ENCODE peak calls at places on chromosomes 5 and 9, in eight cellular contexts. D is fibroblast of lung, V is gastrocnemius medialis, S is vagina, A is heart right ventricle, W is foreskin keratinocyte, H is Peyer's patch, U is heart left ventricle. I is an unnamed sample.
A peak's percentile ranks its signal among the peaks of the same experiment; 100 is the strongest.

GRCh38 chr9:89482056-89482784 is 15.7 kb downstream of the SEMA4D start:
- DNase-seq in V (no peak), D (no peak), H (peak; percentile 13), W (no peak), U (no peak), A (no peak), S (no peak), I (no peak)

GRCh38 chr5:174535691-174536090 is 188.7 kb upstream of the MSX2 start:
- DNase-seq in W (peak; percentile 92), S (no peak), D (peak; percentile 88), A (no peak), H (no peak), U (no peak), V (no peak), I (peak; percentile 86)

GRCh38 chr5:155530046-155530445 is 516.5 kb downstream of the KIF4B start:
- DNase-seq in S (no peak), W (peak; percentile 72), A (no peak), H (no peak), U (no peak), D (peak; percentile 25), V (no peak), I (peak; percentile 65)

GRCh38 chr5:82894754-82895153 is 182.4 kb downstream of the TMEM167A start:
- DNase-seq in W (no peak), A (no peak), V (no peak), U (no peak), H (no peak), D (peak; percentile 21), S (no peak), I (no peak)

GRCh38 chr5:11143456-11144267 is 382.6 kb upstream of the DAP start:
- DNase-seq in D (peak; percentile 72), S (no peak), U (no peak), W (no peak), H (no peak), A (no peak), V (no peak), I (no peak)

GRCh38 chr9:134469041-134469875 is 143.0 kb downstream of the RXRA start:
- DNase-seq in S (no peak), U (peak; percentile 61), H (no peak), W (no peak), A (peak; percentile 70), V (no peak), D (peak; percentile 44), I (no peak)

GRCh38 chr5:37631939-37632338 is 207.9 kb downstream of the GDNF start:
- DNase-seq in V (no peak), S (no peak), H (no peak), W (no peak), U (no peak), A (no peak), D (no peak), I (no peak)

GRCh38 chr5:16935271-16936149 is 578 bp downstream of the MYO10 start:
- DNase-seq in S (no peak), V (no peak), A (peak; percentile 44), D (peak; percentile 47), H (no peak), W (peak; percentile 62), U (peak; percentile 49), I (peak; percentile 89)

GRCh38 chr5:8895599-8895998 is 650.3 kb downstream of the SEMA5A start:
- DNase-seq in A (no peak), V (no peak), U (no peak), S (no peak), W (no peak), D (no peak), H (no peak), I (no peak)

GRCh38 chr9:118940477-118940876 is 428.8 kb downstream of the BRINP1 start:
- DNase-seq in V (no peak), D (no peak), S (no peak), U (no peak), W (no peak), H (no peak), A (no peak), I (no peak)

GRCh38 chr9:108780949-108781734 is 74.6 kb downstream of the ACTL7B start:
- DNase-seq in V (no peak), S (no peak), U (no peak), A (no peak), D (no peak), W (no peak), H (no peak), I (no peak)

GRCh38 chr5:175378444-175379028 is 65.4 kb downstream of the DRD1 start:
- DNase-seq in A (no peak), V (no peak), S (no peak), H (no peak), U (no peak), D (peak; percentile 89), W (peak; percentile 97), I (peak; percentile 89)

GRCh38 chr5:55037046-55037771 is 13.2 kb downstream of the GZMK start:
- DNase-seq in U (no peak), H (peak; percentile 33), D (peak; percentile 19), W (no peak), S (no peak), V (no peak), A (no peak), I (no peak)

GRCh38 chr5:139690385-139691274 is 42.5 kb downstream of the CXXC5 start:
- DNase-seq in U (no peak), H (no peak), A (no peak), D (peak; percentile 77), V (no peak), S (no peak), W (no peak), I (no peak)

GRCh38 chr9:77486968-77487367 is 161.2 kb downstream of the GNA14 start:
- DNase-seq in U (no peak), A (no peak), V (no peak), H (no peak), S (no peak), D (peak; percentile 65), W (peak; percentile 39), I (peak; percentile 21)

GRCh38 chr5:112757468-112758208 is 20.0 kb downstream of the APC start:
- DNase-seq in A (no peak), D (peak; percentile 48), V (no peak), H (no peak), U (no peak), S (no peak), W (no peak), I (peak; percentile 67)

GRCh38 chr5:21212026-21212425 is 1224.0 kb upstream of the CDH18 start:
- DNase-seq in D (peak; percentile 39), U (no peak), H (no peak), V (no peak), S (no peak), W (no peak), A (no peak), I (no peak)

GRCh38 chr5:72268260-72268659 is 51.8 kb downstream of the MRPS27 start:
- DNase-seq in W (no peak), S (no peak), D (no peak), A (no peak), H (no peak), V (no peak), U (no peak), I (no peak)
- H3K27ac ChIP-seq in W (no peak overlapping the region), S (no peak overlapping the region), D (no peak overlapping the region), A (no peak overlapping the region), H (no peak overlapping the region), V (no peak overlapping the region), U (no peak overlapping the region), I (no peak overlapping the region)

GRCh38 chr5:5957737-5958136 is 420.6 kb downstream of the MED10 start:
- DNase-seq in W (no peak), H (no peak), A (no peak), D (no peak), S (no peak), U (no peak), V (no peak), I (no peak)
- TF ChIP-seq CTCF in W (no peak), H (no peak), A (no peak), D (no peak), S (no peak), U (no peak), V (no peak), I (no peak)

GRCh38 chr9:128051932-128052734 is 15.0 kb downstream of the NAIF1 start:
- DNase-seq in H (peak; percentile 25), V (no peak), U (no peak), D (no peak), A (no peak), W (peak; percentile 49), S (no peak), I (peak; percentile 55)

GRCh38 chr9:128056086-128056485 is 11.0 kb downstream of the NAIF1 start:
- DNase-seq in D (no peak), U (no peak), W (no peak), S (no peak), A (no peak), H (no peak), V (no peak), I (no peak)

GRCh38 chr9:128054090-128054489 is 13.0 kb downstream of the NAIF1 start:
- DNase-seq in H (no peak), W (no peak), U (no peak), D (no peak), S (no peak), A (no peak), V (no peak), I (no peak)

GRCh38 chr9:128055222-128056040 is 11.7 kb downstream of the NAIF1 start:
- DNase-seq in H (no peak), A (no peak), W (no peak), U (peak; percentile 41), D (no peak), V (peak; percentile 59), S (no peak), I (no peak)

GRCh38 chr9:128053560-128053959 is 13.6 kb downstream of the NAIF1 start:
- DNase-seq in V (no peak), S (no peak), H (no peak), W (no peak), D (no peak), A (no peak), U (peak; percentile 34), I (no peak)
- H3K27ac ChIP-seq in V (peak overlapping the region; percentile 86), S (peak overlapping the region; percentile 96), H (peak overlapping the region; percentile 85), W (no peak overlapping the region), D (no peak overlapping the region), A (no peak overlapping the region), U (no peak overlapping the region), I (no peak overlapping the region)

GRCh38 chr9:16871358-16872151 is 1.1 kb upstream of the BNC2 start:
- DNase-seq in V (no peak), U (peak; percentile 45), D (peak; percentile 92), H (no peak), A (peak; percentile 57), W (peak; percentile 38), S (no peak), I (peak; percentile 56)

GRCh38 chr9:16869961-16870605 is 387 bp downstream of the BNC2 start:
- DNase-seq in D (peak; percentile 32), A (peak; percentile 17), H (no peak), V (no peak), S (no peak), W (no peak), U (no peak), I (no peak)

GRCh38 chr9:16869140-16869903 is 1.1 kb downstream of the BNC2 start:
- DNase-seq in D (peak; percentile 52), S (no peak), W (no peak), V (no peak), U (no peak), A (no peak), H (no peak), I (no peak)

GRCh38 chr9:16868706-16869105 is 1.8 kb downstream of the BNC2 start:
- DNase-seq in S (no peak), U (no peak), W (no peak), D (peak; percentile 23), A (no peak), V (no peak), H (no peak), I (no peak)

GRCh38 chr9:16870606-16871357 is at the start of gene BNC2:
- DNase-seq in A (peak; percentile 47), W (no peak), D (peak; percentile 68), S (no peak), V (no peak), U (peak; percentile 41), H (no peak), I (no peak)
- TF ChIP-seq CTCF in A (no peak), W (no peak), D (no peak), S (no peak), V (no peak), U (no peak), H (no peak), I (no peak)

I was measured in RWPE1.